ENCODE peak calls at places on chromosomes 5 and 9, in nine cellular contexts. J is T-helper 9 cell; O is amygdala; D is transverse colon; Z is activated CD4-positive, CD25-positive, alpha-beta regulatory T cell treated with anti-CD3 and anti-CD28 coated beads, Interleukin-2, amount 50 U/mL, for 72 hours; V is NCI-H345; I is AG08395; T is T-helper 2 cell; Q is stomach. C is an unnamed sample.

GRCh38 chr9:134226221-134226930 is 62.0 kb upstream of the RNU6ATAC start:
- DNase-seq in J (no peak), O (no peak), D (peak), Z (no peak), V (no peak), I (peak), T (no peak), Q (peak), C (peak)

GRCh38 chr5:107705390-107706014 is 34.8 kb upstream of the EFNA5 start:
- DNase-seq in J (no peak), O (no peak), D (no peak), Z (no peak), V (no peak), I (peak), T (no peak), Q (no peak), C (no peak)

GRCh38 chr5:125609011-125609410 is 814.2 kb upstream of the GRAMD2B start:
- DNase-seq in J (no peak), O (no peak), D (no peak), Z (no peak), V (no peak), I (no peak), T (no peak), Q (no peak), C (no peak)

GRCh38 chr5:37668524-37669047 is 171.3 kb downstream of the GDNF start:
- DNase-seq in J (no peak), O (no peak), D (peak), Z (no peak), V (peak), I (peak), T (no peak), Q (peak), C (peak)

GRCh38 chr5:35247645-35248034 is 17.4 kb upstream of the PRLR start:
- DNase-seq in J (no peak), O (no peak), D (no peak), Z (no peak), V (no peak), I (no peak), T (no peak), Q (peak), C (no peak)

GRCh38 chr5:113282470-113282869 is 152.3 kb downstream of the TSSK1B start:
- DNase-seq in J (no peak), O (no peak), D (no peak), Z (no peak), V (no peak), I (no peak), T (no peak), Q (no peak), C (no peak)

GRCh38 chr5:120655828-120656435 is 191.8 kb downstream of the PRR16 start:
- DNase-seq in J (no peak), O (no peak), D (peak), Z (no peak), V (peak), I (no peak), T (no peak), Q (peak), C (no peak)

GRCh38 chr9:70403166-70403565 is 11.3 kb downstream of the KLF9 start:
- DNase-seq in J (no peak), O (no peak), D (no peak), Z (no peak), V (no peak), I (peak), T (no peak), Q (no peak), C (no peak)

GRCh38 chr9:90914868-90915483 is 113.4 kb downstream of the SYK start:
- DNase-seq in J (peak), O (no peak), D (peak), Z (peak), V (peak), I (peak), T (peak), Q (peak), C (peak)

GRCh38 chr5:74261906-74262305 is 378.6 kb downstream of the ENC1 start:
- DNase-seq in J (no peak), O (no peak), D (no peak), Z (no peak), V (no peak), I (peak), T (no peak), Q (no peak), C (no peak)

GRCh38 chr9:72807765-72808445 is 144.9 kb downstream of the ALDH1A1 start:
- DNase-seq in J (no peak), O (no peak), D (no peak), Z (no peak), V (no peak), I (no peak), T (no peak), Q (no peak), C (no peak)

GRCh38 chr5:111742595-111742994 is 14.4 kb downstream of the NREP start:
- DNase-seq in J (no peak), O (no peak), D (no peak), Z (no peak), V (no peak), I (peak), T (no peak), Q (no peak), C (peak)